ENCODE peak calls at places on chromosomes 13 and 19, in four cellular contexts. U is pancreas; O is retina; D is CD8-positive, alpha-beta memory T cell. Q is an unnamed sample.

GRCh38 chr13:101152184-101152583 is 264.1 kb downstream of the NALCN start:
- DNase-seq in U (no peak), O (no peak), D (no peak), Q (no peak)

GRCh38 chr13:93422980-93423554 is 196.5 kb downstream of the GPC6 start:
- DNase-seq in U (no peak), O (no peak), D (no peak), Q (no peak)

GRCh38 chr19:44684892-44685847 is 13.8 kb upstream of the CEACAM16 start:
- DNase-seq in U (no peak), O (no peak), D (no peak), Q (no peak)

GRCh38 chr13:111657013-111657412 is 336.6 kb downstream of the TEX29 start:
- DNase-seq in U (no peak), O (no peak), D (no peak), Q (no peak)

GRCh38 chr19:7928741-7929701 is 3.1 kb upstream of the CTXN1 start:
- DNase-seq in U (peak; percentile 55), O (peak; percentile 45), D (peak; percentile 89), Q (peak; percentile 54)

GRCh38 chr19:6734096-6734696 is 3.2 kb downstream of the GPR108 start:
- DNase-seq in U (no peak), O (no peak), D (peak; percentile 45), Q (no peak)

GRCh38 chr19:35404879-35405622 is 34.2 kb downstream of the GPR42 start:
- DNase-seq in U (peak; percentile 51), O (no peak), D (no peak), Q (no peak)

GRCh38 chr19:27777726-27778125 is 1435.2 kb downstream of the UQCRFS1 start:
- DNase-seq in U (no peak), O (no peak), D (no peak), Q (no peak)

GRCh38 chr13:93248627-93249047 is 22.0 kb downstream of the GPC6 start:
- DNase-seq in U (peak; percentile 75), O (peak; percentile 78), D (no peak), Q (peak; percentile 89)

GRCh38 chr19:56759531-56759930 is 81.0 kb downstream of the PEG3 start:
- DNase-seq in U (no peak), O (no peak), D (no peak), Q (no peak)

GRCh38 chr19:46404039-46404883 is 9.1 kb downstream of the CCDC8 start:
- DNase-seq in U (peak; percentile 67), O (peak; percentile 87), D (no peak), Q (peak; percentile 81)

GRCh38 chr19:11821474-11821873 is 7.4 kb downstream of the ZNF440 start:
- DNase-seq in U (no peak), O (no peak), D (no peak), Q (no peak)

GRCh38 chr13:30276178-30276577 is 31.2 kb downstream of the KATNAL1 start:
- DNase-seq in U (no peak), O (no peak), D (no peak), Q (no peak)

GRCh38 chr19:10641248-10641647 is 12.9 kb upstream of the ILF3 start:
- DNase-seq in U (no peak), O (no peak), D (no peak), Q (no peak)

GRCh38 chr13:100611678-100612492 is 23.3 kb upstream of the GGACT start:
- DNase-seq in U (peak; percentile 19), O (no peak), D (peak; percentile 50), Q (no peak)

GRCh38 chr19:10219678-10220077 is 11.5 kb downstream of the S1PR2 start:
- DNase-seq in U (no peak), O (no peak), D (peak; percentile 48), Q (no peak)

GRCh38 chr19:461664-462551 is 1.1 kb upstream of the SHC2 start:
- DNase-seq in U (peak; percentile 92), O (peak; percentile 79), D (no peak), Q (peak; percentile 90)

GRCh38 chr13:106568225-106569003 is 477 bp upstream of the ARGLU1 start:
- DNase-seq in U (no peak), O (no peak), D (no peak), Q (no peak)

GRCh38 chr13:80297094-80297493 is 43.8 kb downstream of the SPRY2 start:
- DNase-seq in U (no peak), O (no peak), D (no peak), Q (no peak)

GRCh38 chr13:101712026-101712348 is 259.5 kb downstream of the ITGBL1 start:
- DNase-seq in U (no peak), O (no peak), D (no peak), Q (no peak)

GRCh38 chr13:110520431-110521295 is 40.9 kb downstream of the RAB20 start:
- DNase-seq in U (peak; percentile 64), O (no peak), D (no peak), Q (peak; percentile 90)

GRCh38 chr19:44749994-44750393 is 1.5 kb downstream of the BCL3 start:
- DNase-seq in U (no peak), O (no peak), D (no peak), Q (no peak)

GRCh38 chr19:33804021-33804799 is 7.5 kb downstream of the KCTD15 start:
- DNase-seq in U (peak; percentile 95), O (no peak), D (no peak), Q (peak; percentile 95)

GRCh38 chr13:94548382-94549240 is 47.3 kb downstream of the TGDS start:
- DNase-seq in U (no peak), O (no peak), D (no peak), Q (peak; percentile 72)

GRCh38 chr19:30450101-30450500 is 77.9 kb downstream of the ZNF536 start:
- DNase-seq in U (no peak), O (no peak), D (no peak), Q (peak; percentile 41)

GRCh38 chr13:32829676-32830091 is 186.5 kb upstream of the KL start:
- DNase-seq in U (no peak), O (no peak), D (no peak), Q (no peak)

GRCh38 chr19:35262101-35262761 is 6.5 kb upstream of the USF2 start:
- DNase-seq in U (peak; percentile 21), O (no peak), D (peak; percentile 32), Q (no peak)

GRCh38 chr13:28475916-28476725 is 18.8 kb downstream of the FLT1 start:
- DNase-seq in U (no peak), O (no peak), D (no peak), Q (no peak)

Q was measured in right lobe of liver.